ENCODE peak calls at places on chromosome 22, in six cellular contexts. X is IMR-90, G is GM23248, S is neuronal stem cell, I is PC-3, C is MM.1S. J is an unnamed sample.

GRCh38 chr22:25835348-25835747 is 93.4 kb downstream of the MYO18B start:
- DNase-seq in C (no peak), S (no peak), I (no peak), G (no peak), X (no peak), J (no peak)

GRCh38 chr22:19840955-19841640 is 13.6 kb downstream of the GNB1L start:
- DNase-seq in X (no peak), S (no peak), I (no peak), G (no peak), C (no peak), J (no peak)

GRCh38 chr22:22144858-22145257 is 99.7 kb upstream of the VPREB1 start:
- DNase-seq in S (no peak), C (no peak), X (peak), I (peak), G (peak), J (no peak)

GRCh38 chr22:32106930-32107329 is 52.2 kb downstream of the C22orf42 start:
- DNase-seq in X (no peak), S (peak), C (peak), G (peak), I (peak), J (no peak)

GRCh38 chr22:50420581-50420980 is 54.3 kb downstream of the SBF1 start:
- DNase-seq in G (no peak), X (no peak), S (no peak), I (no peak), C (no peak), J (no peak)

GRCh38 chr22:19664951-19665783 is 49.1 kb upstream of the SEPTIN5 start:
- DNase-seq in C (no peak), G (no peak), X (no peak), I (no peak), S (no peak), J (no peak)

GRCh38 chr22:39574779-39575551 is 4.4 kb downstream of the CACNA1I start:
- DNase-seq in G (peak), X (peak), I (peak), C (no peak), S (no peak), J (peak)

GRCh38 chr22:36573815-36574350 is 44.9 kb upstream of the EIF3D start:
- DNase-seq in C (no peak), G (no peak), I (no peak), S (peak), X (no peak), J (no peak)

GRCh38 chr22:24391836-24392217 is 35.6 kb upstream of the ADORA2A start:
- DNase-seq in I (peak), C (no peak), S (no peak), X (peak), G (peak), J (peak)

GRCh38 chr22:26054846-26055245 is 114.4 kb upstream of the SEZ6L start:
- DNase-seq in G (no peak), S (no peak), X (no peak), I (no peak), C (no peak), J (no peak)

GRCh38 chr22:50525991-50526848 is 822 bp upstream of the SCO2 start:
- DNase-seq in X (peak), G (peak), C (peak), I (peak), S (peak), J (peak)

GRCh38 chr22:32020117-32020516 is 22.9 kb upstream of the SLC5A1 start:
- DNase-seq in S (no peak), I (peak), X (peak), G (peak), C (peak), J (peak)

GRCh38 chr22:37764622-37765021 is 43.1 kb upstream of the GCAT start:
- DNase-seq in C (no peak), X (no peak), G (no peak), S (no peak), I (no peak), J (no peak)

GRCh38 chr22:44049369-44050231 is 25.5 kb downstream of the PARVB start:
- DNase-seq in G (no peak), C (no peak), S (no peak), I (no peak), X (no peak), J (no peak)

GRCh38 chr22:49395617-49396016 is 432.1 kb downstream of the BRD1 start:
- DNase-seq in G (no peak), I (no peak), C (no peak), X (no peak), S (no peak), J (no peak)

GRCh38 chr22:31609716-31610115 is 52.3 kb downstream of the PISD start:
- DNase-seq in X (no peak), I (no peak), G (no peak), S (no peak), C (no peak), J (no peak)

GRCh38 chr22:31615940-31616314 is 46.1 kb downstream of the PISD start:
- DNase-seq in X (no peak), G (no peak), S (no peak), C (peak), I (no peak), J (no peak)

GRCh38 chr22:19344420-19344819 is 52.9 kb upstream of the CLTCL1 start:
- DNase-seq in S (no peak), I (no peak), G (no peak), C (no peak), X (no peak), J (no peak)

GRCh38 chr22:25668437-25668836 is 73.6 kb upstream of the MYO18B start:
- DNase-seq in C (no peak), I (no peak), G (peak), X (peak), S (no peak), J (peak)

GRCh38 chr22:49036513-49036912 is 791.2 kb downstream of the BRD1 start:
- DNase-seq in G (no peak), C (no peak), I (no peak), X (no peak), S (no peak), J (no peak)

GRCh38 chr22:43320943-43321900 is 21.9 kb downstream of the SCUBE1 start:
- DNase-seq in X (no peak), G (no peak), C (no peak), I (no peak), S (no peak), J (no peak)

GRCh38 chr22:44465563-44465962 is 32.5 kb downstream of the RTL6 start:
- DNase-seq in G (no peak), I (no peak), C (no peak), X (no peak), S (no peak), J (no peak)

GRCh38 chr22:23107487-23108323 is 34.1 kb downstream of the RSPH14 start:
- DNase-seq in S (no peak), C (no peak), I (no peak), X (no peak), G (no peak), J (no peak)

GRCh38 chr22:37560682-37561208 is 465 bp downstream of the CDC42EP1 start:
- DNase-seq in I (peak), S (no peak), X (peak), C (no peak), G (peak), J (peak)

GRCh38 chr22:30080805-30081204 is 541 bp downstream of the HORMAD2 start:
- DNase-seq in I (no peak), S (no peak), C (no peak), G (no peak), X (no peak), J (no peak)
- H2AFZ ChIP-seq in I (no peak), S (peak), C (no peak), G (peak), X (no peak), J (peak)

DNA sequence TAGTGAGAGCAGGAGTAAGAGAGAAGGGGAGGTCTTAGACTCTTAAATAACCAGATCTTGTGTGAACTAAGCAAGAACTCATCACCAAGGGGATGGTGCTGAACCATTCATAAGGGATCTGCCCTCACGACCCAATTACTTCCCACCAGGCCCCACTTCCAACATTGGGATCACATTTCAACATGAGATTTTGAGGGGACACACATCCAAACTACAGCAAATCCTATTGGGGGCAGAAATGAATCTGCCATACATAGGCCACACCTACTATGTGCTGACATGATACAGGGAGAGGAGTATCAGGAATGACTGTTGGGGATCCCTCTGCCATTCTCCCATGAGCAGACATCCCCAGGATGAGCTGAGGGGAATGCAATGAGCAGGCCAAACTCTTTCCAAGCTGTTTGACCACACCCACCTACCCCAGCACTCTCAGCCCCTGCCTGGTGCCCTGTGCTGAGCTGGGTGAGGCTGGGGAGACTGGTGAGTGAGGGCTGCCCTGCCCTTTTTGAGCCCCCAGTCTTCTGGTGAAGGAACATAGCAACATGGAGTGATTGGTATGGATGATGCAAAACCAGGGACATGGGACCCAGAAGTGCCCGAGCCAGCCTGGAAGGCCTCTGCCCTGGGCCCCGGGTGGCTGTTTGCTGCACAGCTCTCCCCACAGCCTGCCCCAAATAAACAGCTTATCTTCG is 1.2 kb upstream of the GTSE1 start:
- DNase-seq in X (no peak), G (peak), I (no peak), C (no peak), S (no peak), J (no peak)
- H2AFZ ChIP-seq in X (peak), G (peak), I (no peak), C (peak), S (peak), J (peak)

DNA sequence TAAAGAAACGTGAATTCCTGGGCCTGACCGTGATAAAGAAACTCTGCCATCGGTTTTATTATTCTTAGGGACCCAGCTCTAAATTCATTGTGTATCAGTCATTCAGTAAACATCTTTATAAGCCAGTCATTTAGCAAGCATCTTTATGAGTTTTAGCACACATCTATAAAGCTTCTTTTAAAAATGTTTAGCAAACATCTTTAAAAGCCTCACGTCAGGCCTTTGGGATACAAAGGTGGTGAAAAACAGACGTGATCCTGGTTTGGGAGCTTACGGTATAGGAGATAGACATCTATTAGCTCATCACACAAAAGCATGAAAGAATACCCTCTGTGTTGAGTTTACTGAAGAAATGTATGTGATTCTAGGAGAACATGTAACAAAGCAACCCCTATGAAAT is 320.2 kb downstream of the LARGE1 start:
- DNase-seq in X (no peak), G (no peak), S (no peak), C (no peak), I (peak), J (no peak)
- H2AFZ ChIP-seq in X (no peak), G (no peak), S (no peak), C (no peak), I (no peak), J (no peak)

GRCh38 chr22:45503816-45504702 is 1.4 kb downstream of the FBLN1 start:
- DNase-seq in G (peak), I (no peak), C (no peak), X (peak), S (peak), J (peak)
- H2AFZ ChIP-seq in G (peak), I (no peak), C (no peak), X (peak), S (peak), J (peak)

J was measured in astrocyte.